ENCODE peak calls at places on chromosomes 6 and 20, in seven cellular contexts. I is sigmoid colon, O is HepG2, T is GM12878, R is tibial nerve, H is suprapubic skin, X is K562. L is an unnamed sample.
A peak's percentile ranks its signal among the peaks of the same experiment; 100 is the strongest.

GRCh38 chr6:83514877-83515466 is 2.6 kb downstream of the PRSS35 start:
- DNase-seq in O (peak; percentile 29), H (no peak), I (no peak), T (peak; percentile 30), R (peak; percentile 76), X (peak; percentile 67), L (no peak)

GRCh38 chr20:62936996-62937352 is 973 bp upstream of the GID8 start:
- DNase-seq in X (peak; percentile 39), R (no peak), I (no peak), T (no peak), H (no peak), O (peak; percentile 81), L (peak; percentile 20)

GRCh38 chr6:125046107-125046925 is 84.1 kb downstream of the RNF217 start:
- DNase-seq in H (peak; percentile 70), T (no peak), O (no peak), R (no peak), I (no peak), X (peak; percentile 73), L (no peak)

GRCh38 chr20:63696628-63697356 is at the start of gene TNFRSF6B:
- DNase-seq in O (no peak), I (peak; percentile 62), H (peak; percentile 64), R (no peak), T (no peak), X (no peak), L (peak; percentile 86)

GRCh38 chr20:38935967-38936407 is 9.8 kb downstream of the FAM83D start:
- DNase-seq in T (no peak), R (no peak), H (no peak), O (no peak), I (no peak), X (no peak), L (no peak)

GRCh38 chr6:75546401-75546800 is 52.8 kb upstream of the FILIP1 start:
- DNase-seq in O (peak; percentile 4), H (no peak), I (no peak), R (no peak), T (no peak), X (peak; percentile 11), L (no peak)

GRCh38 chr6:47451162-47451561 is 26.4 kb upstream of the CD2AP start:
- DNase-seq in H (no peak), I (no peak), X (no peak), O (no peak), T (no peak), R (no peak), L (no peak)

GRCh38 chr20:32036252-32036651 is 15.8 kb upstream of the HCK start:
- DNase-seq in O (no peak), R (no peak), I (no peak), T (no peak), X (no peak), H (no peak), L (no peak)

GRCh38 chr6:37396571-37397185 is 36.3 kb upstream of the CMTR1 start:
- DNase-seq in X (no peak), H (no peak), R (no peak), I (no peak), T (no peak), O (no peak), L (no peak)

GRCh38 chr20:58194176-58194796 is 34.2 kb downstream of the ANKRD60 start:
- DNase-seq in X (peak; percentile 24), T (no peak), R (no peak), H (peak; percentile 80), O (no peak), I (no peak), L (no peak)

GRCh38 chr6:82006027-82006738 is 241.4 kb downstream of the IBTK start:
- DNase-seq in T (no peak), O (peak; percentile 57), H (no peak), R (no peak), X (peak; percentile 21), I (no peak), L (peak; percentile 27)

GRCh38 chr6:157651731-157652490 is 171.1 kb upstream of the SNX9 start:
- DNase-seq in T (no peak), H (peak; percentile 18), I (peak; percentile 22), X (no peak), R (no peak), O (no peak), L (no peak)

GRCh38 chr6:11929451-11929850 is 82.7 kb upstream of the HIVEP1 start:
- DNase-seq in T (no peak), H (no peak), O (no peak), R (no peak), X (no peak), I (no peak), L (no peak)

GRCh38 chr20:64152906-64153305 is 11.3 kb upstream of the MYT1 start:
- DNase-seq in I (peak; percentile 44), O (no peak), R (no peak), T (no peak), X (no peak), H (no peak), L (peak; percentile 70)

GRCh38 chr6:145214570-145214969 is 520.8 kb downstream of the EPM2A start:
- DNase-seq in X (peak; percentile 33), I (no peak), H (no peak), T (no peak), R (no peak), O (peak; percentile 47), L (no peak)

GRCh38 chr6:80217799-80218198 is 111.3 kb downstream of the BCKDHB start:
- DNase-seq in T (no peak), O (no peak), X (no peak), R (no peak), I (peak; percentile 87), H (no peak), L (no peak)

GRCh38 chr6:166615059-166615770 is 11.8 kb downstream of the RPS6KA2 start:
- DNase-seq in R (no peak), T (no peak), X (no peak), H (no peak), I (no peak), O (no peak), L (peak; percentile 24)

GRCh38 chr6:166614171-166614583 is 12.9 kb downstream of the RPS6KA2 start:
- DNase-seq in I (no peak), R (no peak), H (no peak), O (no peak), T (no peak), X (no peak), L (peak; percentile 64)

GRCh38 chr6:166616261-166617226 is 10.5 kb downstream of the RPS6KA2 start:
- DNase-seq in T (no peak), R (no peak), H (no peak), I (no peak), O (no peak), X (no peak), L (peak; percentile 17)

GRCh38 chr6:166612471-166612881 is 14.6 kb downstream of the RPS6KA2 start:
- DNase-seq in R (no peak), H (no peak), O (no peak), X (no peak), T (no peak), I (no peak), L (peak; percentile 2)

GRCh38 chr6:166614589-166614988 is 12.5 kb downstream of the RPS6KA2 start:
- DNase-seq in X (no peak), H (no peak), O (no peak), R (no peak), I (no peak), T (no peak), L (peak; percentile 19)
- H3K4me3 ChIP-seq in X (no peak overlapping the region), H (no peak overlapping the region), O (no peak overlapping the region), R (no peak overlapping the region), I (no peak overlapping the region), T (no peak overlapping the region), L (no peak overlapping the region)

GRCh38 chr20:37188787-37189186 is 9.4 kb upstream of the MROH8 start:
- DNase-seq in T (no peak), X (no peak), I (no peak), R (no peak), H (no peak), O (no peak), L (no peak)

GRCh38 chr20:37193226-37193625 is 13.9 kb upstream of the MROH8 start:
- DNase-seq in O (no peak), R (no peak), I (no peak), T (no peak), X (no peak), H (no peak), L (no peak)

GRCh38 chr20:37189617-37190016 is 10.3 kb upstream of the MROH8 start:
- DNase-seq in O (no peak), X (no peak), R (no peak), H (no peak), T (peak; percentile 45), I (no peak), L (no peak)

GRCh38 chr20:37192137-37192854 is 12.9 kb upstream of the MROH8 start:
- DNase-seq in R (peak; percentile 94), O (peak; percentile 80), X (peak; percentile 82), I (peak; percentile 95), T (no peak), H (peak; percentile 88), L (no peak)

DNA sequence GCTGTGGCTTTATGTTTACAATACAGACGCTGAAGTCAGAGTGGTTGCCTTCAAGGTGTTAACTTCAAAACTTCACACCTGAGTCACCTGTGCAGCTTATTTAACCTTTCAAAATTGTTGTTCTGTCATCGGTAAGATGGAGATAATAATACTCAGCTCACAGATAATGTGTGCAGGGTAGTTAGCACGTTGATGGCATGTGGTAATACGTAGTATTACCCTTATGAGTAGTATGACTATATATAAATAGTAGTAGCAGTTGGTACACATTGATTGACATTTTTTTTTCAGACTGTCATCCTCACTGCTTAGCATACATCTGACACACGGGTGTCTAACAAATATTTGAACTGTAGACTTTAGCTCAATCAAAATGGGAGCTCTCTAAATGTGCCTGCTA is 11.0 kb upstream of the MROH8 start:
- DNase-seq in I (no peak), H (no peak), O (no peak), T (no peak), R (no peak), X (no peak), L (no peak)
- TF ChIP-seq EP300 in I (no peak), H (no peak), O (no peak), T (no peak), R (no peak), X (no peak), L (no peak)

GRCh38 chr6:34096193-34096592 is 49.7 kb downstream of the GRM4 start:
- DNase-seq in R (no peak), I (no peak), T (no peak), H (no peak), O (no peak), X (no peak), L (no peak)
- H3K27me3 ChIP-seq in R (peaks cover 52% of the 10 kb centered on the region), I (peaks cover 17% of the 10 kb centered on the region), T (peaks cover 11% of the 10 kb centered on the region), H (peaks cover 64% of the 10 kb centered on the region), O (peaks cover 82% of the 10 kb centered on the region), X (peaks cover 27% of the 10 kb centered on the region), L (peaks cover 3% of the 10 kb centered on the region)

GRCh38 chr20:328596-329324 is 3.4 kb downstream of the SOX12 start:
- DNase-seq in O (no peak), X (peak; percentile 16), H (no peak), I (no peak), T (no peak), R (no peak), L (no peak)
- H3K4me3 ChIP-seq in O (peak overlapping the region; percentile 96), X (peak overlapping the region; percentile 65), H (no peak overlapping the region), I (no peak overlapping the region), T (no peak overlapping the region), R (no peak overlapping the region), L (no peak overlapping the region)

GRCh38 chr20:22520381-22520780 is 64.0 kb downstream of the FOXA2 start:
- DNase-seq in R (no peak), T (no peak), I (no peak), O (no peak), X (no peak), H (no peak), L (no peak)
- TF ChIP-seq EP300 in R (no peak), T (no peak), I (no peak), O (no peak), X (no peak), H (no peak), L (no peak)